ENCODE peak calls at places on chromosomes 4 and X, in ten cellular contexts. C is IMR-90, Z is OCI-LY7, X is HCT116, S is MM.1S, W is HepG2, K is PC-3, N is keratinocyte, B is fibroblast of lung, M is endothelial cell of umbilical vein. Y is an unnamed sample.

GRCh38 chr4:112290341-112290740 is 4.6 kb upstream of the TIFA start:
- DNase-seq in W (no peak), B (no peak), M (no peak), X (no peak), N (no peak), S (no peak), K (no peak), C (no peak), Z (no peak), Y (no peak)

GRCh38 chr4:158090323-158090722 is 82.5 kb downstream of the GASK1B start:
- DNase-seq in W (no peak), X (no peak), M (peak; percentile 21), B (peak; percentile 59), N (no peak), C (peak; percentile 11), S (peak; percentile 10), Z (no peak), K (peak; percentile 49), Y (peak; percentile 65)

GRCh38 chrX:151505796-151506195 is 57.7 kb upstream of the PASD1 start:
- DNase-seq in W (peak; percentile 3), K (peak; percentile 44), Z (peak; percentile 9), N (no peak), M (peak; percentile 0), X (peak; percentile 8), B (no peak), C (no peak), S (no peak), Y (no peak)

GRCh38 chr4:114077610-114078009 is 98.2 kb upstream of the ARSJ start:
- DNase-seq in W (no peak), B (peak; percentile 87), C (peak; percentile 92), S (no peak), K (peak; percentile 77), M (peak; percentile 92), X (peak; percentile 26), N (no peak), Z (no peak), Y (peak; percentile 41)

GRCh38 chrX:102964941-102965340 is 27.9 kb downstream of the RAB40AL start:
- DNase-seq in K (no peak), N (no peak), M (no peak), W (no peak), B (no peak), C (no peak), X (no peak), S (no peak), Z (no peak), Y (no peak)

GRCh38 chrX:22165732-22166457 is 106.8 kb upstream of the CBLL2 start:
- DNase-seq in Z (no peak), M (no peak), S (no peak), X (no peak), W (no peak), C (peak; percentile 45), K (peak; percentile 56), B (peak; percentile 43), N (no peak), Y (no peak)

GRCh38 chr4:84058201-84058600 is 440.9 kb downstream of the NKX6-1 start:
- DNase-seq in S (no peak), W (no peak), Z (no peak), X (no peak), B (no peak), N (no peak), K (no peak), C (no peak), M (no peak), Y (no peak)

GRCh38 chr4:75821966-75822365 is 80.3 kb downstream of the PPEF2 start:
- DNase-seq in W (no peak), B (peak; percentile 16), S (no peak), K (peak; percentile 72), M (no peak), N (no peak), Z (no peak), X (no peak), C (peak; percentile 65), Y (no peak)

GRCh38 chr4:151922306-151922705 is 161.5 kb upstream of the GATB start:
- DNase-seq in K (peak; percentile 55), B (no peak), S (no peak), N (no peak), W (no peak), X (no peak), M (no peak), C (peak; percentile 4), Z (no peak), Y (no peak)

GRCh38 chr4:97720869-97721432 is 422.3 kb downstream of the STPG2 start:
- DNase-seq in M (peak; percentile 93), W (peak; percentile 4), X (peak; percentile 54), B (no peak), Z (no peak), K (peak; percentile 65), C (no peak), N (no peak), S (peak; percentile 15), Y (peak; percentile 19)

GRCh38 chrX:109472939-109473713 is 8.8 kb downstream of the GUCY2F start:
- DNase-seq in N (no peak), B (peak; percentile 7), Z (peak; percentile 46), X (peak; percentile 27), S (peak; percentile 8), K (peak; percentile 28), C (peak; percentile 31), W (peak; percentile 42), M (peak; percentile 77), Y (peak; percentile 66)

GRCh38 chr4:54842226-54843055 is 184.7 kb downstream of the KIT start:
- DNase-seq in Z (no peak), C (no peak), B (no peak), K (no peak), M (no peak), N (no peak), W (no peak), X (no peak), S (no peak), Y (no peak)

GRCh38 chrX:11728556-11728955 is 29.5 kb upstream of the MSL3 start:
- DNase-seq in X (no peak), W (no peak), B (no peak), M (no peak), S (no peak), Z (no peak), N (no peak), C (no peak), K (no peak), Y (no peak)

GRCh38 chrX:24131476-24131875 is 18.1 kb upstream of the ZFX start:
- DNase-seq in K (no peak), N (no peak), X (no peak), M (no peak), C (peak; percentile 22), W (no peak), S (no peak), Z (no peak), B (no peak), Y (no peak)

GRCh38 chrX:130385520-130385919 is at the start of gene GPR119:
- DNase-seq in X (no peak), K (no peak), N (no peak), C (no peak), B (no peak), M (no peak), S (no peak), Z (no peak), W (no peak), Y (no peak)

DNA sequence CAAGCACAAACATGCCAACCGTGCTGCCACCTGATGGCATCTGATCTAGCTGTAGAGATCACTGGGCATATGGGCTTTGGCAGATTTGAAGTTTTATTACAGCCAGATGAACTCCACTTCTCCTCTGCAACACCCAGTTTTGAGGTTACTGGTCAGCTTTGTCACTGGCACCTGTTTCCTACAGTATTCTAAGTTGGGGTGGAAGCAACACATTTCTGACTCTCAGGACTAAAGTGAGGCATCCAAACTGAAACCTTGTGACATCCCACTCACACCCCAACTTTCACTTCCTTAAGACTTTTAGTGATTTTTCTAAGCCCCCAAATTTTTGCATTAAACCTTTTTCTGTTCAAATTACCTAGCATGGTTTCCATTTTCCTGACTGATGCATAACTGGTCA is 115.1 kb upstream of the PCDH18 start:
- DNase-seq in M (no peak), C (no peak), K (peak; percentile 9), Z (no peak), B (no peak), W (no peak), N (no peak), S (peak; percentile 79), X (no peak), Y (no peak)
- TF ChIP-seq CTCF in M (no peak), C (no peak), K (no peak), Z (no peak), B (no peak), W (no peak), N (no peak), S (peak; percentile 28), X (no peak), Y (no peak)

DNA sequence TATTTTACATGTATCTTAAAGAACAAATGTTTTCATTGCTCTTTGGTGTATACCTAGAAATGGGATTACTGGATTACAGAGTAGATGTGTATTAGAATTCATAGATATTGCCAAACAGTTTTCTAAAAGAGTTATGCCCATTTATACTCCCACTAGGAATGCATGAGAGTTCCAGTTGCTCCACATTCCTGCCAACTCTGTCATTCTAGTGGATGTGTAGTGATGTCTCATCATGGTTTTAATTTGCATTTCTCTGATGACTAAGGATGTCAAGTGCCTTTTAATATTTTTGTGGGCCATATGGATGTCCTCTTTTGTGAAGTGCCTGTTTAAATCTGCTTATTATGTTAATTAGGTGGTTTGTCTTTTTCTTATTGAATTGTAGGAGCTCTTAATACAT is 65.6 kb upstream of the BMP2K start:
- DNase-seq in Z (no peak), M (no peak), X (peak; percentile 7), W (no peak), K (peak; percentile 91), B (no peak), C (peak; percentile 66), N (peak; percentile 44), S (no peak), Y (peak; percentile 35)
- H3K4me2 ChIP-seq in Z (no peak overlapping the region), M (no peak overlapping the region), X (peak overlapping the region; percentile 17), W (no peak overlapping the region), K (no peak overlapping the region), B (no peak overlapping the region), C (no peak overlapping the region), N (no peak overlapping the region), S (no peak overlapping the region), Y (no peak overlapping the region)

GRCh38 chr4:12286351-12286750 is 857.7 kb upstream of the HS3ST1 start:
- DNase-seq in W (no peak), M (no peak), B (no peak), X (no peak), C (no peak), N (no peak), Z (no peak), K (no peak), S (no peak), Y (no peak)
- H2AFZ ChIP-seq in W (no peak overlapping the region), M (no peak overlapping the region), B (no peak overlapping the region), X (no peak overlapping the region), C (no peak overlapping the region), N (no peak overlapping the region), Z (no peak overlapping the region), K (no peak overlapping the region), S (no peak overlapping the region), Y (no peak overlapping the region)

GRCh38 chr4:78056265-78057129 is 626 bp upstream of the FRAS1 start:
- DNase-seq in C (peak; percentile 24), N (peak; percentile 63), S (no peak), M (peak; percentile 41), X (peak; percentile 93), K (peak; percentile 92), W (peak; percentile 92), Z (peak; percentile 79), B (peak; percentile 74), Y (peak; percentile 83)
- TF ChIP-seq CTCF in C (no peak), N (no peak), S (no peak), M (no peak), X (no peak), K (peak; percentile 35), W (peak; percentile 75), Z (no peak), B (no peak), Y (no peak)

Y was measured in osteoblast.